ENCODE peak calls at places on chromosomes 13 and 19, in five cellular contexts. U is AG09309, A is left ventricle myocardium inferior, Y is OCI-LY7, C is left lung. F is an unnamed sample.

GRCh38 chr13:113771709-113772331 is 12.8 kb downstream of the TMEM255B start:
- DNase-seq in U (no peak), A (no peak), Y (no peak), C (no peak), F (peak)

GRCh38 chr19:45358213-45358792 is 12.1 kb downstream of the ERCC2 start:
- DNase-seq in U (no peak), A (no peak), Y (no peak), C (no peak), F (no peak)

GRCh38 chr19:39299832-39300231 is 3.6 kb downstream of the IFNL1 start:
- DNase-seq in U (no peak), A (no peak), Y (no peak), C (no peak), F (no peak)

GRCh38 chr13:49935171-49936084 is 712 bp downstream of the SPRYD7 start:
- DNase-seq in U (no peak), A (peak), Y (peak), C (no peak), F (peak)

GRCh38 chr13:43935878-43936277 is 56.2 kb downstream of the LACC1 start:
- DNase-seq in U (no peak), A (no peak), Y (no peak), C (no peak), F (peak)

GRCh38 chr13:106263801-106264200 is 271.7 kb downstream of the EFNB2 start:
- DNase-seq in U (no peak), A (no peak), Y (no peak), C (no peak), F (no peak)

GRCh38 chr19:42290523-42291436 is 11.2 kb upstream of the PRR19 start:
- DNase-seq in U (no peak), A (no peak), Y (peak), C (peak), F (no peak)

GRCh38 chr19:41978470-41978869 is 15.6 kb downstream of the ATP1A3 start:
- DNase-seq in U (no peak), A (no peak), Y (no peak), C (no peak), F (no peak)

GRCh38 chr19:2578911-2579677 is 103.2 kb downstream of the GADD45B start:
- DNase-seq in U (peak), A (peak), Y (no peak), C (peak), F (peak)

GRCh38 chr13:36685912-36686311 is 12.1 kb downstream of the SERTM1 start:
- DNase-seq in U (no peak), A (no peak), Y (no peak), C (no peak), F (peak)

GRCh38 chr19:17470204-17470841 is at the start of gene SLC27A1:
- DNase-seq in U (peak), A (peak), Y (peak), C (peak), F (peak)

GRCh38 chr19:17468302-17469091 is 1.8 kb upstream of the SLC27A1 start:
- DNase-seq in U (no peak), A (peak), Y (no peak), C (peak), F (no peak)

GRCh38 chr19:17467471-17468301 is 2.6 kb upstream of the SLC27A1 start:
- DNase-seq in U (no peak), A (no peak), Y (no peak), C (peak), F (no peak)

GRCh38 chr19:17469371-17470203 is 737 bp upstream of the SLC27A1 start:
- DNase-seq in U (peak), A (peak), Y (peak), C (peak), F (peak)

GRCh38 chr19:17469092-17469370 is 1.3 kb upstream of the SLC27A1 start:
- DNase-seq in U (no peak), A (no peak), Y (no peak), C (no peak), F (no peak)
- H3K4me3 ChIP-seq in U (peak), A (peak), Y (peak), C (peak), F (peak)

DNA sequence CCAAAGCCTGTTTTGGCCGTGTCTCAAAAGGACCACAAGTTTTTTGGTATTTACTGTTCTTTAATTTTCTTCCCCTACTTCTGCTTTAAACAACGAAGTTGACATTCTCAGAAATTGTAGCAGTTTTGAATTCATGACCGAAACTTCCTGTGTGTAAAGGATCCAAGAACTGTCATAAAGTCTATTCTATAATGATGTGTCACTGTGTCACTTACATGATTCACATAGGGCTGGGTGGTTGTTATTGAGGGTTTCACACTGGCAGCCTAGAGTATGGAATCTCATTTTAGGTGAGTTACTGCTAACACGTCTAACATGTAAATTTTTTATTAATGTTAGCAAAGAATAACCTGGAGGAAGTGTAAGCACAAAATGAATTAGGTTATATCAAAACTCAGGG is 741.0 kb upstream of the KLHL1 start:
- DNase-seq in U (no peak), A (no peak), Y (no peak), C (no peak), F (no peak)
- TF ChIP-seq CTCF in U (no peak), A (no peak), Y (no peak), C (no peak), F (no peak)

GRCh38 chr19:29964171-29964570 is 22.1 kb downstream of the URI1 start:
- DNase-seq in U (no peak), A (no peak), Y (no peak), C (no peak), F (peak)

GRCh38 chr19:29967623-29968022 is 25.6 kb downstream of the URI1 start:
- DNase-seq in U (no peak), A (no peak), Y (no peak), C (no peak), F (peak)

GRCh38 chr19:29965529-29965928 is 23.5 kb downstream of the URI1 start:
- DNase-seq in U (no peak), A (no peak), Y (no peak), C (no peak), F (peak)

GRCh38 chr19:29963576-29963975 is 21.5 kb downstream of the URI1 start:
- DNase-seq in U (no peak), A (no peak), Y (no peak), C (no peak), F (no peak)

DNA sequence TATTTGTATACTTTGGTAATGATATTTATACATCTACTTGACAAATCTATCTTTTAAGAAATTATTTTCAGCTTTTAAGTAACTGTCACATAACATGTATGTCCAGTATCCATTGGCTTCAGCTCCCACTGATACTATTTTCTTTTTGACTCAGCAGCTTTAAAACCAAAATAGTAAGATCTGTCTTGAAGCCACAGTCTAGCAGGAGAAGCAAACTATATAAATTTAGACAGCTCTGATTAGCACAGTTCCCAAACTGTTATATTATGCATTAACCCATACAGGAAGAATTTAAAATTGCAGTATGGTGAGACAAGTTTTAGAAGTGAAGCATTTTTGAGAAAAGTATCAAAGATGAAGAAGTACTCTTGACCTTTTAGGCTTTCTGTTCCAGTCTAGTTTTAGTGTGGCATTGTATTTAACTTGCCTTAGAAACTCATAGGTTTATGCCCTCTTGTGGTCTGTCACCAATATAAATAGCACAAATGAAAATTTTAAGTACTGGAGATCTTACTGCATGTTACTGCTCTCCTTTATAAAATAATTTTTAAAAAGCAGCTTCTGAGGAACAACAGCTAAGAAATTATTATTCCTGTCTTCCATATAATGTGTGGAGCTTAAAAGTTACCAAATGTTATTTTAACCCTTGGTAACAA is 24.7 kb downstream of the URI1 start:
- DNase-seq in U (no peak), A (no peak), Y (peak), C (no peak), F (peak)
- H3K4me3 ChIP-seq in U (no peak), A (no peak), Y (no peak), C (no peak), F (no peak)

GRCh38 chr19:37885392-37885791 is 21.0 kb downstream of the WDR87 start:
- DNase-seq in U (no peak), A (no peak), Y (no peak), C (no peak), F (no peak)
- TF ChIP-seq CTCF in U (no peak), A (no peak), Y (no peak), C (no peak), F (no peak)

GRCh38 chr13:74406439-74406838 is 272.2 kb upstream of the KLF12 start:
- DNase-seq in U (no peak), A (no peak), Y (no peak), C (no peak), F (peak)
- H3K4me3 ChIP-seq in U (no peak), A (no peak), Y (no peak), C (no peak), F (no peak)

DNA sequence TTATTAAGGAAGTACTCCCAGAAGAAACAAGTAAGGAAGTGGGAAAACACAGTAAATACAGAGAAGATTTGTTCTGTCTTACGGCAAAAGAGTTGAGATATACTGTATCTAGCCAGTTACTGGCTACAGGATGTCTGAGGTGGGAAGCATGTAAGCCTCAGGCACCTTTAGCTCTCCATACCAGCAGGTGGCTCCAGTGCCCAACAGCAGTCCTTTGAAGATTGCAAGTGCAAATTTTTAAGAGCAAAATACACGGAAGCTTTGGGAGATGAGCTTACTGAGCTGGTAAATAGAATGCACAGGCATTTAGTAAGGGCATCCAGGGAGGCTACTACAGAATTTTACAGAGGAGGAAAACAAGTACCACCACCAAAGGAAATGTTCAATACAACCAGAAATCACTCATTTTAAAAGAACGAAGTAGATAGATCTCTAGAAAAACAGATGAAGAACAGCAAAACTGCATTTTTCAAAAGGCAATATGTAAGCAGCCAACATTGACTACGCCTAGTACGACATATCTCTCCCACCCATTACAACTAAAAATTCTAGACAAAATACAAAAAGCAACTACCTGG is 57.9 kb upstream of the VSTM2B start:
- DNase-seq in U (peak), A (no peak), Y (peak), C (no peak), F (peak)
- TF ChIP-seq CTCF in U (peak), A (no peak), Y (peak), C (no peak), F (peak)

DNA sequence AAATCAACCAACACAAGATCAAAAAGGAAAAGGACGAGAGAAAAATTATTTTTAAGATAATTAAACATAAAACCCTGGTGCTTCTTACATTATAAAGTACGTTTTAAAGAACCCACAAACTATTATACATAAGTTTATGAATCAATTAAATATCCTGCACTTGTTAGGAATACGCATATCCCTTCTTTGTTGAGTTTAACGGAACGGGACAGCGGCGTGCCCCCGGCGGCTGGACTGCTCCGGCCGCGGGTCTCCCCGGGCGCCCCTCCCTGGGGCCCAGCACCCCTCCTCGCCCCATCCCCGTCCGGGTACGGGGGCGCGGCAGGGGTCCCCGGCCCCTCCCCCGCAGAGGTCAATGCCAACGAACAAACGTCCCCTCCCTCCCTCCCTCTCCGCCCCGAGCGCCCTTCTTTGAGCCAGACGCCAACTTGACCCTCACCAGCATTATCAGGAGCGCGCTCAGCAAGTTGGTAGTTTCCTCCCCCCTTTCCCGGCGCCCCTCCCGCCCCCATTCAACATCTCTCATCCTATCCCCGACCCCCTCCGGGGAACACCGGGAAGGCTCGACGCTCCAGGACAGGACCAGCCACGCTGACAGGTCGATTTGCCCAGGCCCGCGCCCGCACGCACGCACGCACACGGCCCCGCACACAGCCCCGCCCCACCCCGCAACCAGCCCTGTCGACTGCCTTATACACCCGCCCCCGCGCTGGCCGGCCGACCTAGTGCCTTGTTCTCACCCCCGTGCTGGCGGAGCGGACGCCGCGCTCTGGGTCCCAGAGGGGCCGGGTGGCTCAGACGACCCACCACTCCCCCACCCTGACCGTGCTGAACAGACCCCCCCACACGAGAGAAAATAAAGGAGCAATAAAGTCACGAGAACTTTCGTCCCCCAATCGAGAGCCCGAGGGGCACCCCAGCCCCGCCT is 5.1 kb downstream of the LYL1 start:
- DNase-seq in U (no peak), A (no peak), Y (no peak), C (peak), F (no peak)
- H3K4me3 ChIP-seq in U (no peak), A (peak), Y (no peak), C (peak), F (no peak)

GRCh38 chr13:20573186-20573585 is 6.2 kb downstream of the IFT88 start:
- DNase-seq in U (no peak), A (no peak), Y (no peak), C (no peak), F (no peak)
- TF ChIP-seq CTCF in U (no peak), A (no peak), Y (no peak), C (no peak), F (no peak)